ENCODE peak calls at places on chromosomes 6 and 20, in nine cellular contexts. C is hippocampal formation; O is activated naive CD8-positive, alpha-beta T cell treated with anti-CD3 and anti-CD28 coated beads, Interleukin-2, amount 50 U/mL, for 16 hours; Y is cardiac muscle cell; R is SHP77; H is NCI-H345; E is NCI-H2029; S is GM23338; P is GM18507. D is an unnamed sample.

GRCh38 chr6:56729719-56730118 is 87.0 kb upstream of the DST start:
- DNase-seq in R (no peak), C (no peak), E (no peak), P (no peak), S (no peak), O (no peak), Y (no peak), H (no peak), D (no peak)

GRCh38 chr6:7235712-7236311 is 77.2 kb downstream of the SSR1 start:
- DNase-seq in E (peak), C (no peak), Y (no peak), H (no peak), R (no peak), O (no peak), S (no peak), P (no peak), D (no peak)

GRCh38 chr6:16239090-16239797 is 857 bp downstream of the GMPR start:
- DNase-seq in H (no peak), S (peak), R (peak), C (peak), P (no peak), E (peak), Y (peak), O (no peak), D (no peak)

GRCh38 chr6:107246972-107247615 is 131.8 kb upstream of the BEND3 start:
- DNase-seq in S (no peak), O (no peak), Y (no peak), C (no peak), P (no peak), E (no peak), H (no peak), R (no peak), D (no peak)

GRCh38 chr6:38239719-38240451 is 399.8 kb downstream of the BTBD9 start:
- DNase-seq in H (peak), R (no peak), O (no peak), E (peak), C (no peak), Y (no peak), P (no peak), S (no peak), D (no peak)

GRCh38 chr6:166415306-166415705 is 32.6 kb upstream of the MPC1 start:
- DNase-seq in Y (no peak), C (no peak), H (no peak), P (no peak), R (no peak), O (no peak), E (no peak), S (no peak), D (no peak)

GRCh38 chr6:168180548-168181011 is 101.6 kb upstream of the FRMD1 start:
- DNase-seq in E (no peak), S (peak), O (no peak), H (no peak), R (no peak), P (no peak), Y (no peak), C (no peak), D (peak)

GRCh38 chr6:153965996-153966395 is 73.0 kb upstream of the OPRM1 start:
- DNase-seq in R (no peak), E (no peak), S (no peak), H (no peak), C (no peak), O (no peak), Y (no peak), P (no peak), D (no peak)

GRCh38 chr6:64103480-64103879 is 467.9 kb downstream of the PHF3 start:
- DNase-seq in H (no peak), C (no peak), R (no peak), E (no peak), P (no peak), Y (no peak), S (no peak), O (no peak), D (no peak)

GRCh38 chr6:4010682-4011081 is 68.3 kb downstream of the FAM217A start:
- DNase-seq in H (no peak), O (no peak), R (no peak), C (no peak), P (no peak), E (no peak), Y (no peak), S (no peak), D (no peak)

GRCh38 chr6:8845691-8846090 is 410.3 kb upstream of the SLC35B3 start:
- DNase-seq in E (no peak), P (no peak), S (no peak), R (no peak), Y (no peak), O (no peak), H (no peak), C (no peak), D (no peak)

GRCh38 chr6:24969343-24969860 is 33.6 kb upstream of the RIPOR2 start:
- DNase-seq in S (no peak), P (no peak), O (no peak), R (no peak), H (no peak), Y (no peak), C (no peak), E (no peak), D (no peak)

GRCh38 chr6:149094934-149095341 is 222.6 kb upstream of the TAB2 start:
- DNase-seq in P (no peak), R (no peak), H (no peak), O (no peak), Y (no peak), E (no peak), S (no peak), C (no peak), D (no peak)

GRCh38 chr6:17979479-17979878 is 8.0 kb downstream of the KIF13A start:
- DNase-seq in P (no peak), O (no peak), C (no peak), E (no peak), R (no peak), Y (no peak), S (no peak), H (no peak), D (no peak)

GRCh38 chr6:17485181-17485580 is 91.8 kb downstream of the CAP2 start:
- DNase-seq in C (no peak), R (no peak), S (no peak), O (no peak), P (no peak), Y (no peak), H (no peak), E (no peak), D (no peak)

GRCh38 chr6:159819932-159820640 is 20.0 kb downstream of the PNLDC1 start:
- DNase-seq in H (no peak), O (no peak), Y (no peak), R (no peak), C (no peak), P (no peak), E (no peak), S (no peak), D (no peak)

GRCh38 chr6:166957087-166957804 is 896 bp upstream of the RNASET2 start:
- DNase-seq in S (peak), O (no peak), P (peak), E (no peak), Y (no peak), R (peak), C (no peak), H (peak), D (no peak)

GRCh38 chr6:46921059-46921458 is 679 bp downstream of the ADGRF5 start:
- DNase-seq in O (no peak), H (no peak), R (no peak), Y (no peak), S (no peak), C (no peak), P (no peak), E (no peak), D (no peak)

GRCh38 chr6:4253604-4254211 is 118.3 kb upstream of the ECI2 start:
- DNase-seq in P (no peak), H (no peak), E (peak), R (peak), Y (no peak), C (no peak), S (no peak), O (no peak), D (no peak)

GRCh38 chr6:138588805-138589434 is 89.6 kb upstream of the NHSL1 start:
- DNase-seq in R (peak), Y (peak), O (peak), S (peak), E (no peak), C (peak), H (peak), P (peak), D (peak)

GRCh38 chr20:21099653-21100589 is 6.2 kb downstream of the LINC00237 start:
- DNase-seq in C (peak), R (no peak), Y (peak), O (no peak), P (no peak), S (peak), E (peak), H (peak), D (no peak)

GRCh38 chr6:44058617-44059358 is 68.5 kb downstream of the MRPL14 start:
- DNase-seq in S (no peak), Y (no peak), H (no peak), C (no peak), P (no peak), R (no peak), E (no peak), O (no peak), D (no peak)

GRCh38 chr6:39602590-39603319 is 122.5 kb downstream of the KIF6 start:
- DNase-seq in Y (no peak), S (no peak), P (no peak), H (peak), O (no peak), C (no peak), E (peak), R (no peak), D (no peak)

GRCh38 chr20:34720266-34720665 is 16.1 kb downstream of the TP53INP2 start:
- DNase-seq in E (no peak), H (no peak), S (no peak), P (no peak), O (no peak), Y (no peak), R (no peak), C (no peak), D (no peak)

GRCh38 chr6:15249371-15250019 is 3.6 kb downstream of the JARID2 start:
- DNase-seq in R (no peak), O (no peak), Y (no peak), C (no peak), E (no peak), S (no peak), H (no peak), P (no peak), D (no peak)

GRCh38 chr6:31791324-31792089 is 4.0 kb downstream of the VARS1 start:
- DNase-seq in C (no peak), P (no peak), H (peak), O (no peak), Y (peak), R (peak), S (peak), E (no peak), D (no peak)

GRCh38 chr6:1379026-1379809 is 10.2 kb upstream of the FOXF2 start:
- DNase-seq in C (no peak), R (no peak), P (no peak), S (no peak), H (no peak), Y (no peak), E (no peak), O (no peak), D (no peak)

GRCh38 chr6:42925248-42925857 is 3.9 kb upstream of the CNPY3 start:
- DNase-seq in Y (no peak), O (no peak), P (no peak), C (no peak), H (no peak), R (no peak), S (peak), E (no peak), D (no peak)

GRCh38 chr6:34412643-34413214 is 13.1 kb downstream of the RPS10 start:
- DNase-seq in P (no peak), O (no peak), H (no peak), Y (no peak), S (no peak), E (no peak), R (no peak), C (no peak), D (no peak)

GRCh38 chr6:161068296-161068695 is 76.7 kb downstream of the MAP3K4 start:
- DNase-seq in C (no peak), O (no peak), S (no peak), R (no peak), H (no peak), Y (no peak), P (no peak), E (no peak), D (no peak)

GRCh38 chr20:57649617-57650015 is 29.4 kb upstream of the ZBP1 start:
- DNase-seq in R (no peak), C (no peak), O (no peak), H (no peak), Y (no peak), E (no peak), S (no peak), P (no peak), D (no peak)

GRCh38 chr6:166633732-166634535 is 6.9 kb upstream of the RPS6KA2 start:
- DNase-seq in S (no peak), E (no peak), H (no peak), Y (no peak), O (no peak), P (no peak), R (peak), C (no peak), D (no peak)

GRCh38 chr6:137192821-137193220 is 19.4 kb upstream of the IL22RA2 start:
- DNase-seq in O (no peak), S (no peak), C (no peak), P (no peak), H (no peak), E (no peak), Y (no peak), R (no peak), D (no peak)

GRCh38 chr6:161163466-161164181 is 110.2 kb downstream of the AGPAT4 start:
- DNase-seq in R (no peak), H (no peak), O (no peak), C (no peak), S (peak), P (no peak), Y (no peak), E (no peak), D (no peak)

GRCh38 chr6:161393839-161394364 is 120.0 kb upstream of the AGPAT4 start:
- DNase-seq in S (peak), R (peak), Y (peak), O (peak), E (peak), H (peak), C (no peak), P (peak), D (peak)

GRCh38 chr6:36160147-36160760 is 29.9 kb downstream of the MAPK13 start:
- DNase-seq in O (no peak), S (no peak), E (no peak), C (no peak), H (no peak), Y (no peak), P (no peak), R (no peak), D (no peak)

GRCh38 chr6:157717266-157717870 is 105.7 kb upstream of the SNX9 start:
- DNase-seq in O (no peak), C (no peak), Y (no peak), E (no peak), S (no peak), H (no peak), R (no peak), P (no peak), D (no peak)

GRCh38 chr6:169933251-169933821 is 181.9 kb downstream of the ERMARD start:
- DNase-seq in P (no peak), C (no peak), R (peak), H (no peak), E (peak), Y (no peak), S (no peak), O (no peak), D (no peak)

D was measured in GM12878.